ENCODE peak calls at places on chromosomes 16 and 17, in nine cellular contexts. F is BE2C; D is 8988T; Q is lower lobe of right lung; K is D721Med; L is stimulated activated CD8-positive, alpha-beta memory T cell treated with anti-CD3 and anti-CD28 coated beads, Interleukin-4, amount 100 ng/mL, for 4 hours; A is stimulated activated CD4-positive, alpha-beta T cell treated with anti-CD3 and anti-CD28 coated beads, Interleukin-4, amount 100 ng/mL, for 4 hours; U is GM23248; V is B cell. W is an unnamed sample.

GRCh38 chr17:59439261-59439660 is 107.8 kb downstream of the YPEL2 start:
- DNase-seq in F (no peak), D (no peak), Q (no peak), K (no peak), L (no peak), A (no peak), U (no peak), V (no peak), W (no peak)

GRCh38 chr16:16073884-16074781 is 124.7 kb downstream of the ABCC1 start:
- DNase-seq in F (no peak), D (no peak), Q (peak), K (no peak), L (no peak), A (no peak), U (peak), V (no peak), W (no peak)

GRCh38 chr16:47538472-47538871 is 77.3 kb downstream of the PHKB start:
- DNase-seq in F (no peak), D (no peak), Q (no peak), K (no peak), L (no peak), A (no peak), U (no peak), V (no peak), W (no peak)

GRCh38 chr17:7586673-7587419 is 3.0 kb downstream of the SOX15 start:
- DNase-seq in F (peak), D (peak), Q (no peak), K (no peak), L (no peak), A (no peak), U (no peak), V (no peak), W (no peak)

GRCh38 chr17:16947470-16947869 is 24.4 kb downstream of the TNFRSF13B start:
- DNase-seq in F (no peak), D (no peak), Q (no peak), K (no peak), L (no peak), A (no peak), U (no peak), V (no peak), W (no peak)

GRCh38 chr16:81495321-81496234 is 51.0 kb downstream of the CMIP start:
- DNase-seq in F (no peak), D (no peak), Q (peak), K (no peak), L (no peak), A (no peak), U (no peak), V (peak), W (no peak)

GRCh38 chr17:49775546-49776260 is 11.8 kb upstream of the FAM117A start:
- DNase-seq in F (no peak), D (no peak), Q (no peak), K (no peak), L (no peak), A (no peak), U (no peak), V (no peak), W (no peak)

GRCh38 chr16:88659160-88659559 is 3.7 kb downstream of the MVD start:
- DNase-seq in F (no peak), D (no peak), Q (no peak), K (no peak), L (no peak), A (no peak), U (no peak), V (no peak), W (no peak)

GRCh38 chr17:12665263-12666210 is at the start of gene MYOCD:
- DNase-seq in F (no peak), D (peak), Q (peak), K (no peak), L (no peak), A (peak), U (peak), V (peak), W (no peak)

GRCh38 chr16:69924777-69925191 is 26.4 kb upstream of the CLEC18A start:
- DNase-seq in F (no peak), D (no peak), Q (no peak), K (no peak), L (no peak), A (no peak), U (peak), V (peak), W (no peak)

GRCh38 chr16:11560701-11561439 is 25.8 kb downstream of the LITAF start:
- DNase-seq in F (no peak), D (no peak), Q (no peak), K (no peak), L (peak), A (no peak), U (no peak), V (no peak), W (no peak)

GRCh38 chr17:50452627-50453300 is 15.9 kb downstream of the CHAD start:
- DNase-seq in F (no peak), D (no peak), Q (no peak), K (no peak), L (no peak), A (no peak), U (peak), V (no peak), W (no peak)

GRCh38 chr16:13961099-13961811 is 41.3 kb downstream of the ERCC4 start:
- DNase-seq in F (no peak), D (no peak), Q (no peak), K (no peak), L (no peak), A (no peak), U (peak), V (no peak), W (no peak)

GRCh38 chr17:1391577-1391976 is 8.4 kb downstream of the YWHAE start:
- DNase-seq in F (no peak), D (no peak), Q (no peak), K (no peak), L (no peak), A (no peak), U (no peak), V (no peak), W (no peak)

GRCh38 chr17:54972406-54973138 is 4.0 kb downstream of the STXBP4 start:
- DNase-seq in F (no peak), D (no peak), Q (no peak), K (no peak), L (no peak), A (no peak), U (no peak), V (no peak), W (no peak)

GRCh38 chr17:47615766-47616424 is 33.8 kb upstream of the KPNB1 start:
- DNase-seq in F (no peak), D (no peak), Q (no peak), K (no peak), L (no peak), A (no peak), U (peak), V (peak), W (no peak)

GRCh38 chr17:79294459-79295071 is 219.9 kb downstream of the ENGASE start:
- DNase-seq in F (no peak), D (no peak), Q (peak), K (no peak), L (no peak), A (peak), U (peak), V (no peak), W (peak)

GRCh38 chr17:76720211-76720610 is 6.2 kb downstream of the JMJD6 start:
- DNase-seq in F (no peak), D (no peak), Q (no peak), K (no peak), L (no peak), A (no peak), U (no peak), V (no peak), W (no peak)

GRCh38 chr17:49984283-49984682 is 10.7 kb downstream of the DLX3 start:
- DNase-seq in F (no peak), D (no peak), Q (no peak), K (peak), L (no peak), A (no peak), U (no peak), V (peak), W (no peak)

GRCh38 chr16:70159355-70160348 is 13.9 kb upstream of the CLEC18C start:
- DNase-seq in F (no peak), D (no peak), Q (no peak), K (peak), L (no peak), A (no peak), U (peak), V (no peak), W (no peak)